ENCODE peak calls at places on chromosomes 16 and 17, in seven cellular contexts. X is H1; W is stimulated activated CD8-positive, alpha-beta memory T cell treated with anti-CD3 and anti-CD28 coated beads, Interleukin-4, amount 100 ng/mL, for 4 hours; N is AG04449; P is fibroblast of pulmonary artery; L is NCI-H1092 treated with DMSO at 0.1 percent for 48 hours; A is RPMI7951. D is an unnamed sample.

GRCh38 chr16:8096211-8096610 is 494.1 kb downstream of the TMEM114 start:
- DNase-seq in X (no peak), W (no peak), N (no peak), P (no peak), L (no peak), A (no peak), D (no peak)

GRCh38 chr16:87926246-87927194 is 9.8 kb downstream of the CA5A start:
- DNase-seq in X (no peak), W (no peak), N (no peak), P (no peak), L (peak; percentile 45), A (no peak), D (no peak)

GRCh38 chr16:85302848-85303353 is 190.6 kb upstream of the CIBAR2 start:
- DNase-seq in X (no peak), W (no peak), N (no peak), P (no peak), L (no peak), A (no peak), D (no peak)

GRCh38 chr17:38751144-38751802 is 1.3 kb upstream of the PSMB3 start:
- DNase-seq in X (no peak), W (no peak), N (no peak), P (no peak), L (peak; percentile 77), A (no peak), D (no peak)

GRCh38 chr17:10119203-10120112 is 78.9 kb downstream of the GAS7 start:
- DNase-seq in X (no peak), W (no peak), N (no peak), P (no peak), L (no peak), A (peak; percentile 82), D (no peak)

GRCh38 chr16:88953003-88953690 is 23.9 kb downstream of the CBFA2T3 start:
- DNase-seq in X (no peak), W (no peak), N (no peak), P (no peak), L (no peak), A (no peak), D (no peak)

GRCh38 chr17:58111676-58112075 is 28.5 kb downstream of the DYNLL2 start:
- DNase-seq in X (no peak), W (no peak), N (no peak), P (no peak), L (no peak), A (no peak), D (no peak)

GRCh38 chr16:55622930-55623561 is 32.7 kb upstream of the SLC6A2 start:
- DNase-seq in X (peak; percentile 41), W (no peak), N (no peak), P (no peak), L (no peak), A (peak; percentile 82), D (no peak)

GRCh38 chr17:68085751-68086445 is 50.4 kb downstream of the KPNA2 start:
- DNase-seq in X (no peak), W (no peak), N (no peak), P (no peak), L (no peak), A (no peak), D (no peak)

GRCh38 chr17:68595986-68596385 is 5.2 kb downstream of the FAM20A start:
- DNase-seq in X (no peak), W (no peak), N (no peak), P (no peak), L (no peak), A (no peak), D (no peak)

GRCh38 chr16:59045496-59045895 is 311.4 kb upstream of the GOT2 start:
- DNase-seq in X (no peak), W (no peak), N (no peak), P (no peak), L (no peak), A (no peak), D (no peak)

GRCh38 chr16:16934660-16935059 is 536.1 kb downstream of the XYLT1 start:
- DNase-seq in X (no peak), W (no peak), N (no peak), P (no peak), L (no peak), A (no peak), D (no peak)

GRCh38 chr17:7882629-7883028 is 6.0 kb upstream of the CHD3 start:
- DNase-seq in X (no peak), W (no peak), N (no peak), P (no peak), L (peak; percentile 43), A (no peak), D (no peak)

GRCh38 chr17:13417551-13417950 is 184.2 kb downstream of the HS3ST3A1 start:
- DNase-seq in X (no peak), W (no peak), N (no peak), P (no peak), L (no peak), A (no peak), D (no peak)

GRCh38 chr16:19710191-19710908 is 7.7 kb downstream of the KNOP1 start:
- DNase-seq in X (no peak), W (no peak), N (no peak), P (no peak), L (no peak), A (no peak), D (no peak)

GRCh38 chr16:80982646-80983045 is 24.0 kb downstream of the CMC2 start:
- DNase-seq in X (no peak), W (no peak), N (no peak), P (no peak), L (no peak), A (no peak), D (no peak)

GRCh38 chr17:17144916-17145665 is 61.0 kb downstream of the PLD6 start:
- DNase-seq in X (no peak), W (no peak), N (no peak), P (no peak), L (no peak), A (no peak), D (no peak)

GRCh38 chr16:84868328-84868727 is 48.5 kb downstream of the CRISPLD2 start:
- DNase-seq in X (no peak), W (no peak), N (no peak), P (no peak), L (no peak), A (no peak), D (no peak)

GRCh38 chr17:3788200-3788599 is 12.8 kb downstream of the ITGAE start:
- DNase-seq in X (no peak), W (no peak), N (no peak), P (no peak), L (no peak), A (no peak), D (no peak)

GRCh38 chr17:2736956-2737355 is 12.5 kb downstream of the CCDC92B start:
- DNase-seq in X (no peak), W (no peak), N (no peak), P (no peak), L (no peak), A (no peak), D (no peak)

GRCh38 chr16:67150833-67151396 is at the start of gene B3GNT9:
- DNase-seq in X (no peak), W (no peak), N (no peak), P (peak; percentile 71), L (peak; percentile 57), A (peak; percentile 74), D (no peak)

GRCh38 chr16:13936596-13937081 is 16.7 kb downstream of the ERCC4 start:
- DNase-seq in X (no peak), W (no peak), N (no peak), P (peak; percentile 81), L (no peak), A (peak; percentile 70), D (no peak)

GRCh38 chr16:57186630-57187507 is 740 bp downstream of the RSPRY1 start:
- DNase-seq in X (no peak), W (no peak), N (no peak), P (no peak), L (peak; percentile 44), A (peak; percentile 30), D (no peak)

D was measured in omental fat pad.